ENCODE peak calls at places on chromosomes 4 and X, in eight cellular contexts. O is IMR-90, R is BJ, F is cardiac muscle cell, I is GM13976, B is right lobe of liver, X is ascending aorta, A is progenitor cell of endocrine pancreas. D is an unnamed sample.

GRCh38 chr4:81218206-81218605 is 3.2 kb upstream of the PRKG2 start:
- DNase-seq in A (no peak), X (no peak), O (no peak), B (no peak), F (no peak), R (no peak), I (no peak), D (no peak)

GRCh38 chrX:47358387-47359065 is 11.9 kb upstream of the ZNF157 start:
- DNase-seq in F (no peak), R (no peak), B (no peak), O (no peak), X (no peak), I (no peak), A (no peak), D (no peak)

GRCh38 chrX:16250296-16250695 is 83.0 kb downstream of the MAGEB17 start:
- DNase-seq in R (peak; percentile 2), O (peak; percentile 13), I (no peak), B (no peak), F (no peak), X (no peak), A (no peak), D (no peak)

GRCh38 chrX:48003367-48003757 is 427 bp downstream of the ZNF182 start:
- DNase-seq in F (no peak), O (no peak), R (no peak), A (no peak), X (no peak), I (peak; percentile 25), B (peak; percentile 55), D (peak; percentile 19)

GRCh38 chr4:76712564-76712963 is 185.4 kb downstream of the SOWAHB start:
- DNase-seq in R (no peak), A (no peak), F (no peak), B (no peak), X (no peak), I (no peak), O (no peak), D (no peak)

GRCh38 chrX:46913710-46914109 is 1.5 kb downstream of the JADE3 start:
- DNase-seq in B (peak; percentile 58), O (peak; percentile 29), R (no peak), I (no peak), X (no peak), F (peak; percentile 57), A (peak; percentile 9), D (no peak)

GRCh38 chr4:146646601-146647000 is 7.9 kb downstream of the POU4F2 start:
- DNase-seq in X (no peak), A (no peak), R (no peak), O (no peak), F (no peak), I (no peak), B (no peak), D (no peak)

GRCh38 chr4:98181815-98182214 is 38.5 kb upstream of the STPG2 start:
- DNase-seq in X (no peak), B (no peak), F (peak; percentile 37), I (no peak), O (peak; percentile 14), A (no peak), R (no peak), D (no peak)

GRCh38 chrX:12383196-12383595 is 244.9 kb downstream of the FRMPD4 start:
- DNase-seq in O (no peak), A (no peak), I (no peak), B (no peak), X (no peak), R (no peak), F (no peak), D (no peak)

GRCh38 chr4:58776627-58777026 is 1666.4 kb upstream of the IGFBP7 start:
- DNase-seq in R (peak; percentile 9), X (no peak), F (no peak), A (no peak), O (peak; percentile 90), I (no peak), B (no peak), D (no peak)

GRCh38 chr4:139188648-139189416 is 11.8 kb upstream of the ELF2 start:
- DNase-seq in X (no peak), O (no peak), F (peak; percentile 34), R (no peak), A (no peak), B (no peak), I (no peak), D (no peak)

GRCh38 chrX:65406532-65406931 is 128.1 kb downstream of the LAS1L start:
- DNase-seq in R (no peak), X (no peak), O (no peak), F (no peak), A (no peak), I (peak; percentile 23), B (no peak), D (no peak)

GRCh38 chr4:88661724-88662123 is 35.9 kb downstream of the NAP1L5 start:
- DNase-seq in B (no peak), X (no peak), O (peak; percentile 88), F (peak; percentile 43), A (no peak), I (no peak), R (peak; percentile 71), D (no peak)

GRCh38 chr4:47532658-47533057 is 47.6 kb downstream of the ATP10D start:
- DNase-seq in A (no peak), R (no peak), O (no peak), F (no peak), I (no peak), X (no peak), B (no peak), D (no peak)

GRCh38 chr4:185165605-185166063 is 22.6 kb downstream of the SLC25A4 start:
- DNase-seq in B (no peak), F (peak; percentile 95), O (peak; percentile 87), A (no peak), R (peak; percentile 55), X (no peak), I (peak; percentile 53), D (no peak)

GRCh38 chr4:1813915-1814314 is 20.8 kb downstream of the FGFR3 start:
- DNase-seq in A (no peak), X (no peak), F (no peak), I (no peak), B (no peak), R (no peak), O (no peak), D (no peak)
- TF ChIP-seq CTCF in A (no peak), X (no peak), F (peak; percentile 9), I (peak; percentile 40), B (no peak), R (peak; percentile 16), O (peak; percentile 8), D (no peak)

GRCh38 chr4:127482049-127482448 is 150.7 kb upstream of the INTU start:
- DNase-seq in A (no peak), R (no peak), X (no peak), F (no peak), I (no peak), O (no peak), B (no peak), D (no peak)

GRCh38 chr4:127484101-127484500 is 148.7 kb upstream of the INTU start:
- DNase-seq in F (no peak), I (no peak), O (no peak), A (no peak), X (no peak), B (no peak), R (no peak), D (no peak)

GRCh38 chr4:127479031-127479622 is 153.6 kb upstream of the INTU start:
- DNase-seq in B (no peak), O (peak; percentile 52), I (no peak), X (no peak), R (no peak), F (peak; percentile 57), A (no peak), D (no peak)
- TF ChIP-seq CTCF in B (peak; percentile 58), O (peak; percentile 64), I (peak; percentile 23), X (peak; percentile 60), R (peak; percentile 53), F (peak; percentile 43), A (peak; percentile 78), D (no peak)

GRCh38 chr4:7004331-7004730 is 38.8 kb upstream of the TADA2B start:
- DNase-seq in X (no peak), R (peak; percentile 64), I (no peak), F (no peak), B (no peak), O (no peak), A (no peak), D (no peak)

GRCh38 chr4:7001271-7001670 is 41.9 kb upstream of the TADA2B start:
- DNase-seq in R (no peak), F (no peak), I (no peak), O (no peak), B (no peak), X (peak; percentile 9), A (no peak), D (no peak)

GRCh38 chr4:7003879-7004240 is 39.3 kb upstream of the TADA2B start:
- DNase-seq in O (no peak), X (no peak), I (no peak), F (no peak), A (no peak), R (no peak), B (no peak), D (no peak)

GRCh38 chr4:7002336-7002735 is 40.8 kb upstream of the TADA2B start:
- DNase-seq in A (no peak), R (no peak), B (no peak), F (no peak), I (no peak), O (no peak), X (peak; percentile 7), D (no peak)

DNA sequence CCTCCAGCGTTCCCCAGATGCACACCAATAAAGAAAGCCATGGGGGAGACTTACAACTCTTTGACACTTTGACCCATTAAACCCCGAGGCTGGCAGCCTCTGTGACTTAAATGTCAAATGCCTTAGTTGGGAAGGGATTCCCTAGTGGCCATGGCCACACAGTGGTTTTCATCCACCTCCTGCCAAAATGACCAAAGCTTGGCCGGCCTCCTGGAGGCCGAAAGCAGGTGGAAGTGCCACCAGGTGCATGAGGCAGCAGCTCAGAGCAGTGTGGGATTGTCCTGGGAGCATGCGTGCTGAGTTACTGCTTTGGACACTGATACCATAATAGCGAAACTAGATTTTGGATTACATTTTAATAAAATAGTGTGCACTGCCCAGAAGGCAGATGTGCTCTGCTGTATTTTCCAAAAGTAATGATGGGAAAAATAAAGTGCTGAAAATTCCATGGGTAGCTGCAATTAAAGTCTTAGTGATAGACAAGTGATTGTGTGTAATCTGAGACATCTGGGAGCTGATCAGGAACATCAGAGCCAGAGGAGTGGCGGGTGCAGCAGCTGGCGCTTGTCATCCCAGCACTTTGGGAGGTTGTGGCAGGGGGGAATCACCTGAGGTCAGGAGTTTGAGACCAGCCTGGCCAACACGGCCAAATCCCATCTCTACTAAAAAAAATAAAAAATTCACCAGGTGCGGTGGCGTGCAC is 39.8 kb upstream of the TADA2B start:
- DNase-seq in O (no peak), I (no peak), R (no peak), F (no peak), B (no peak), A (no peak), X (peak; percentile 19), D (no peak)
- TF ChIP-seq CTCF in O (no peak), I (no peak), R (no peak), F (no peak), B (no peak), A (no peak), X (no peak), D (no peak)

DNA sequence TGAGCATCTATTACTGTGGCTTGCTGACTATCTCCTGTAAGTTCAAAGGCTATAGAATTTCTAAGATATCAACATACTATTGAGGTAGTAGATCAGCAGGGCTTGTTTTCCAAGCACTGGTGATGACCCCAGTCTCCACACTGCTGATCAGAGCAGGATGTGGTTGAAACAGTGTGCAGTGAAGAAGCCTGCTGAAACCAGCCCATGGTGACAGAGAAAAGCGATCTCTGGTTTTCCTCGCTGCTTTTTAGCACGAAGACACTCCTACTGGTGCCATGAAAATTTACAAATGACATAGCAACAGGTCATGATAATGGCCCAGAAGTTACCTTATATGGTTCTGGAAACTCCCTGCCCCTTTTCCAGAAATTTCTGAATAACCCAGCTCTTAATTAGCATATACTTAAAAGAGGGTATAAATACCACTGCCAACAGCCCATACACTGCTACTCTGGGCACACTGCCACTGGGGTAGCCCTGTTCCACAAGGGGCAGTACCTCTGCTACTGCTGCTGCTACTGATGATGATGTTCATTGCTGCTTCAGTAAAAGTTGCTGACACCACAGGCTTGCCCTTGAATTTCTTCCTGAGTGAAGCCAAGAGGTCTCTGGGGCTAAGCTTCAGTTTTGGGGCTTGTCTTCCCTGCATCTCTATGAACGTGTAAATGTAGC is 1689.5 kb upstream of the PCDH10 start:
- DNase-seq in X (no peak), R (no peak), A (no peak), O (no peak), I (no peak), B (no peak), F (no peak), D (no peak)
- TF ChIP-seq CTCF in X (no peak), R (no peak), A (no peak), O (no peak), I (no peak), B (no peak), F (no peak), D (no peak)